ENCODE peak calls at places on chromosomes 13 and 19, in eight cellular contexts. D, U, N, H, K, J, O and S are unnamed samples.

GRCh38 chr13:40974460-40975407 is 44.4 kb downstream of the ELF1 start:
- DNase-seq in H (peak; percentile 23), N (peak; percentile 69), K (peak; percentile 55), U (peak; percentile 76), O (peak; percentile 41), D (peak; percentile 51), J (peak; percentile 37), S (peak; percentile 23)

GRCh38 chr13:102145750-102146149 is 256.1 kb downstream of the FGF14 start:
- DNase-seq in O (no peak), D (no peak), J (no peak), U (no peak), N (no peak), H (no peak), K (no peak), S (no peak)

GRCh38 chr19:28644261-28644660 is 568.7 kb downstream of the UQCRFS1 start:
- DNase-seq in H (no peak), D (no peak), N (no peak), U (no peak), J (no peak), O (no peak), K (no peak), S (no peak)

GRCh38 chr13:48393030-48393697 is 19.7 kb downstream of the LPAR6 start:
- DNase-seq in O (no peak), N (no peak), D (no peak), H (no peak), J (no peak), U (no peak), K (no peak), S (no peak)

GRCh38 chr19:46753420-46754155 is 7.3 kb upstream of the STRN4 start:
- DNase-seq in H (no peak), N (peak; percentile 74), K (peak; percentile 76), D (peak; percentile 59), O (peak; percentile 51), U (peak; percentile 70), J (peak; percentile 51), S (peak; percentile 29)

GRCh38 chr13:20359335-20359734 is 127.2 kb upstream of the GJB6 start:
- DNase-seq in D (peak; percentile 94), K (no peak), J (peak; percentile 98), U (no peak), H (peak; percentile 6), N (no peak), O (peak; percentile 65), S (peak; percentile 99)

GRCh38 chr13:30301827-30302226 is 5.5 kb downstream of the KATNAL1 start:
- DNase-seq in U (no peak), K (no peak), H (no peak), O (no peak), J (no peak), D (peak; percentile 42), N (no peak), S (no peak)

GRCh38 chr19:50720181-50720920 is 749 bp upstream of the SHANK1 start:
- DNase-seq in J (no peak), O (no peak), D (peak; percentile 48), H (no peak), K (no peak), U (no peak), N (no peak), S (no peak)

GRCh38 chr13:51995677-51996551 is 15.3 kb downstream of the ATP7B start:
- DNase-seq in D (no peak), U (peak; percentile 44), H (no peak), N (peak; percentile 37), J (no peak), K (peak; percentile 63), O (peak; percentile 26), S (peak; percentile 37)

GRCh38 chr13:64453831-64454230 is 2776.3 kb downstream of the PCDH9 start:
- DNase-seq in H (no peak), K (no peak), D (no peak), N (no peak), J (no peak), U (no peak), O (peak; percentile 7), S (no peak)

DNA sequence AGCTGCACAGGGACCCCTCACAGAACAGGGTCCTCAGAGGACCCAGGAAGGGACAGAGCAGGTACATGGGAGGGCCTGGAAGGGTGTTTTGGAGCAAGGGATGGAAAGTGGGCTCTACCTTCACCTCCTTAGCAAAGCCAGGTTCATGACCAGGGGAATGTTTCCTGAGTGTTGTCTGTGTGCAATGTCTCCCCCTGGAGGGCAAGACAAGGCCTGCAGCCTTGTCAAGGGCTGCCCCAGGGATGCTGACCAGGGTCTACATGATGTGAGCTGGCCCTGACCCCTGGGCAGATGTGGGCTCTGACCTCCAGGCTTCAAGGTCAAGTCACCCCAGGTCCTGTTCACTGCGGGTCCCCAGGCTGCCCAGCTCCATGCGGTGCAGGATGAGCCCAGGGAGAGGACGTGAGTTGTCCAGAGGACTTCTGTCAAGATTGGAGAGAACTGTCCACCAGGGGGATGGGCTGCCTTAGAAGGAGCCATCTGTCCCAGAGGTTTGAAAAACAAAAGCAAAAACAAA is 1.0 kb upstream of the CEACAM1 start:
- DNase-seq in K (peak; percentile 85), D (peak; percentile 54), N (peak; percentile 72), O (peak; percentile 66), U (peak; percentile 82), J (peak; percentile 71), H (peak; percentile 31), S (peak; percentile 44)
- H3K9ac ChIP-seq in K (peak overlapping the region; percentile 95), D (no peak overlapping the region), N (no peak overlapping the region), O (no peak overlapping the region), U (peak overlapping the region; percentile 20), J (no peak overlapping the region), H (no peak overlapping the region), S (no peak overlapping the region)

GRCh38 chr13:68347220-68347619 is 1117.1 kb upstream of the PCDH9 start:
- DNase-seq in U (no peak), O (no peak), J (no peak), N (no peak), D (no peak), H (no peak), K (no peak), S (no peak)
- H3K9ac ChIP-seq in U (no peak overlapping the region), O (no peak overlapping the region), J (no peak overlapping the region), N (no peak overlapping the region), D (no peak overlapping the region), H (no peak overlapping the region), K (no peak overlapping the region), S (no peak overlapping the region)

DNA sequence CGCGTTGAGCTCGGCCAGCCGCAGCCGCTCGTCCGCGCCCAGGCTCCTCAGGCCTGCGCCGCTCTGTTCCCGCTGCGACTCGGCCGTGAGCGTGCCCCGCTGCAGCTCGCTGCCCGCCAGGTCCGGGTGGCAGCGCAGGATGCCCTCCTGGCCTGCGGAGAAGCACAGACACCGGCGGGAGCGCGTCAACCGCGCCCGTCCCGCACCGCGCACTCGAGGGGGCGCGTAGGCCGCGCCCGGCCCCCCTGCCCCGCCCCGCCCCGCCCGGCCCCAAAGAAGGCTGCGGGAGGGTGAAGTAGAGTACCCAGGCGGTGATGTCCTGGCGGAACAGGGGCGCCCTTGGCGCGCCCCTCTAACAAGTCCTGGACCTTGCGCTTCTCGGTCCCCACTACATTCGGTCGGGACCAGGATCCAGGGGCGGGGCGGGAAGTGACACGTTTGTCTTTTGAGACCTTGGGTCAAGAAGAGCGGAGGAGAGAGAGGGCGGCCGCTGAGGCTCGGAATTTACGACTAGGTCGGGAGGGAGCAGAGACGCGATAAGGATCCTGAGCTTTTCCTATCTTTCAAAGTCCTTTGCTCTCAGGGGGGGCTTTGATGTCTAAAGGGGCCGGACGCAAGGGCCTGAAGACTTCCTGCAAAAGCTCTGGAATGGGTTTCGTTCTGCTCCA is 9.3 kb upstream of the CDX2 start:
- DNase-seq in D (no peak), H (no peak), O (no peak), J (no peak), U (peak; percentile 86), K (peak; percentile 73), N (no peak), S (no peak)
- H3K9ac ChIP-seq in D (no peak overlapping the region), H (no peak overlapping the region), O (no peak overlapping the region), J (no peak overlapping the region), U (peak overlapping the region; percentile 21), K (peak overlapping the region; percentile 91), N (no peak overlapping the region), S (no peak overlapping the region)

GRCh38 chr13:111271186-111271698 is 49.2 kb upstream of the TEX29 start:
- DNase-seq in N (no peak), H (no peak), J (no peak), K (no peak), U (no peak), D (no peak), O (no peak), S (no peak)
- H3K9ac ChIP-seq in N (no peak overlapping the region), H (no peak overlapping the region), J (no peak overlapping the region), K (no peak overlapping the region), U (no peak overlapping the region), D (no peak overlapping the region), O (no peak overlapping the region), S (no peak overlapping the region)

DNA sequence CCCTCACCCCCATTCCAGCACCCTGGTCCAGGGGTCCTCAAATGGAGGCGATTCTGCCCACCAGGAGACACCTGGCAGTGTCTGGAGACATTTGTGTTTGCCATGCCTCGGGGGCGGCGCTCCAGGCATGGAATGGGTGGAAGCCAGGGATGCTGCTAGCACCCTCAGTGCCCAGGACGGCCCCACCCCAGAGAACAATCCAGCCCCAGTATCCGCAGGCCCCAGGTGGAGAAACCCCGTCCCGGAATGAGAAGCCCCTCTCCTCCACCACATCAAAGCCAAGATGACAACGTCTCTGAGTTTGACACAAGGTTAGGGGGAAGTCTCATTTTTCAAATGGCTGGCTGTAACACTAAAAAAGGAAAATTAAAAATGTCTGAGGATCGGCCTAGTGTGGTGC is 68.5 kb downstream of the INSR start:
- DNase-seq in O (no peak), N (no peak), U (no peak), H (no peak), K (no peak), D (no peak), J (no peak), S (no peak)
- H3K9ac ChIP-seq in O (no peak overlapping the region), N (no peak overlapping the region), U (no peak overlapping the region), H (no peak overlapping the region), K (no peak overlapping the region), D (no peak overlapping the region), J (no peak overlapping the region), S (no peak overlapping the region)

DNA sequence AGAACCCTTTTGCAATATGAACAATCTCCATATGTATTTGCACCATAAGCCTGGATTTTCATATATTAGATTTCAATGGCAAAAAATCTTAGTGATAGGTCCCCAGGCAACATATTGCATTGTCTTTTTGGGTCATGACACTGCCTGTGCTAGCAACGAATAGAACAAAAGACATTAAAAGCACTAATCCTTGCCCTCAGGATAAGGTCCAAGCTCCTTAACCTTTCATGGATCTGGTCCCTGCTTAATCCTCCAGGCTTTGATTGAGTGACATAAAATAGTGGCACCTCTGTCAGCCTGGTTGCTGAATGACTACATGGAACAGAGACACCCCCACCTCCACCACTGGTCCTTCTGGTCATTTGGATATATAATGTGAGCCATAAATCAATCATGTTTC is 134.4 kb downstream of the RBM26 start:
- DNase-seq in O (no peak), U (peak; percentile 23), D (no peak), K (no peak), N (no peak), J (no peak), H (no peak), S (no peak)
- H3K9ac ChIP-seq in O (no peak overlapping the region), U (no peak overlapping the region), D (no peak overlapping the region), K (no peak overlapping the region), N (no peak overlapping the region), J (no peak overlapping the region), H (no peak overlapping the region), S (no peak overlapping the region)